ENCODE peak calls at places on chromosomes 4 and X, in ten cellular contexts. P, C, D, K, Z, U, O, X, A and E are unnamed samples.

GRCh38 chr4:168879178-168879577 is 130.9 kb downstream of the CBR4 start:
- DNase-seq in P (no peak), C (no peak), D (no peak), K (peak; percentile 35), Z (no peak), U (no peak), O (peak; percentile 46), X (no peak), A (no peak), E (no peak)

GRCh38 chrX:24054182-24055042 is at the start of gene EIF2S3:
- DNase-seq in P (peak; percentile 98), C (peak; percentile 97), D (peak; percentile 77), K (peak; percentile 91), Z (peak; percentile 96), U (peak; percentile 96), O (peak; percentile 95), X (peak; percentile 91), A (peak; percentile 81), E (peak; percentile 96)

GRCh38 chrX:120485562-120486520 is 16.7 kb upstream of the LAMP2 start:
- DNase-seq in P (peak; percentile 87), C (peak; percentile 85), D (peak; percentile 70), K (peak; percentile 36), Z (peak; percentile 72), U (peak; percentile 85), O (peak; percentile 92), X (peak; percentile 77), A (peak; percentile 48), E (peak; percentile 89)

GRCh38 chr4:26139310-26139924 is 181.4 kb upstream of the RBPJ start:
- DNase-seq in P (no peak), C (no peak), D (no peak), K (no peak), Z (no peak), U (no peak), O (no peak), X (no peak), A (no peak), E (no peak)

GRCh38 chrX:22559506-22559905 is 286.8 kb downstream of the CBLL2 start:
- DNase-seq in P (peak; percentile 5), C (no peak), D (no peak), K (no peak), Z (peak; percentile 47), U (no peak), O (no peak), X (no peak), A (no peak), E (no peak)

GRCh38 chrX:107596651-107597050 is 31.7 kb upstream of the PRPS1 start:
- DNase-seq in P (no peak), C (no peak), D (no peak), K (no peak), Z (no peak), U (no peak), O (no peak), X (no peak), A (no peak), E (no peak)

GRCh38 chr4:176680668-176681067 is 112.1 kb downstream of the VEGFC start:
- DNase-seq in P (no peak), C (no peak), D (no peak), K (no peak), Z (no peak), U (no peak), O (no peak), X (no peak), A (no peak), E (peak; percentile 6)

GRCh38 chr4:154973636-154974035 is 192.6 kb downstream of the RBM46 start:
- DNase-seq in P (peak; percentile 53), C (no peak), D (no peak), K (no peak), Z (no peak), U (no peak), O (no peak), X (no peak), A (no peak), E (no peak)

GRCh38 chrX:140151316-140151715 is 186.0 kb upstream of the CXorf66 start:
- DNase-seq in P (no peak), C (no peak), D (no peak), K (no peak), Z (no peak), U (no peak), O (no peak), X (no peak), A (no peak), E (no peak)

GRCh38 chr4:82517043-82517442 is 44.7 kb downstream of the TMEM150C start:
- DNase-seq in P (peak; percentile 35), C (peak; percentile 50), D (no peak), K (no peak), Z (peak; percentile 16), U (no peak), O (no peak), X (no peak), A (no peak), E (peak; percentile 35)

GRCh38 chrX:115021121-115021520 is 3.7 kb upstream of the IL13RA2 start:
- DNase-seq in P (no peak), C (peak; percentile 53), D (no peak), K (no peak), Z (no peak), U (no peak), O (no peak), X (no peak), A (no peak), E (no peak)

GRCh38 chr4:158998624-158999023 is 104.3 kb upstream of the RAPGEF2 start:
- DNase-seq in P (peak; percentile 28), C (no peak), D (no peak), K (no peak), Z (no peak), U (no peak), O (no peak), X (no peak), A (no peak), E (no peak)

DNA sequence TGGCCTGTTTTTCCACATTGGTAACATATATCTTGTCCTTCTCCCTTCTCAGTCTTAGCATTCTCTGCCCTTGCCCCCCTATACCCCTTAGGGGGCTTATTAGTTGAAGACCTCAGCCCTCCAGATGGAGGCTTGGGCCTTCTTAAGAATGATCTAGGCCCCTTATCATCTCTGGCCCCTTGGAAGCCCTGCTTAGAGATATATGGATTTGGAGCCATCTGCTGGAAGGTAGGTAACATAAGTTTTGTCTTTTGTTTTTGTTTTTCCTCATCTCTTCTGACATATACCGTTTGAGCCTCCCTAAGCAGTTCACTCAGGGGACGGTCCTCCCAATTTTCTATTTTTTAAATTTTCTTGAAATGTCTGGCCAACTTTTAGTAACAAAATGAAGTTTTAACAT is 48.3 kb upstream of the NAP1L2 start:
- DNase-seq in P (peak; percentile 18), C (no peak), D (peak; percentile 1), K (peak; percentile 4), Z (peak; percentile 0), U (no peak), O (peak; percentile 32), X (peak; percentile 0), A (no peak), E (peak; percentile 2)
- TF ChIP-seq CTCF in P (peak; percentile 27), C (no peak), D (peak; percentile 41), K (peak; percentile 30), Z (peak; percentile 13), U (peak; percentile 7), O (no peak), X (no peak), A (no peak), E (no peak)

GRCh38 chr4:14792702-14793227 is 209.5 kb upstream of the CPEB2 start:
- DNase-seq in P (peak; percentile 26), C (no peak), D (no peak), K (no peak), Z (no peak), U (no peak), O (no peak), X (no peak), A (no peak), E (peak; percentile 24)

GRCh38 chr4:14787221-14787620 is 215.1 kb upstream of the CPEB2 start:
- DNase-seq in P (no peak), C (no peak), D (no peak), K (no peak), Z (no peak), U (no peak), O (no peak), X (no peak), A (no peak), E (no peak)

GRCh38 chr4:14790487-14790886 is 211.8 kb upstream of the CPEB2 start:
- DNase-seq in P (no peak), C (no peak), D (no peak), K (no peak), Z (no peak), U (no peak), O (no peak), X (no peak), A (no peak), E (no peak)

GRCh38 chr4:14783011-14783877 is 219.0 kb upstream of the CPEB2 start:
- DNase-seq in P (peak; percentile 90), C (peak; percentile 11), D (no peak), K (peak; percentile 17), Z (peak; percentile 42), U (no peak), O (no peak), X (no peak), A (no peak), E (peak; percentile 1)

DNA sequence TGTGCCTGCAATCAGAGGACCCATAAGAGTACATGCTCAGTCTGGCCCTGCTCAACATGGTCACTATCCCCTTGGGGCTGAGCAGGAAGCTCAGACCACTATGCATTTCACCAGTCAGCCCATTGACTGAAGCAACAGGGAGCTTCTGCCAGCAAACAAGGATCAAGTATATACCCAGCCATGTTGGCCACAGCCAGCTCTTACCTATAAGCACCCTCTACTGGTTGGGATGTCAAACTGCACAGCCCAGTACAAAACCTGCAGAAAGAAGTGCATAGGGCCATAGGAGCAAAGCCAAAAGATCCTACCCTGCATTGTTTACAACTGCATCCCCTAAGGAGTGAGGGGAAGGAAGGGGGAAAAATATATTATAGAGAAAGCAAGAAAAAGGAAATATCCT is 214.4 kb upstream of the CPEB2 start:
- DNase-seq in P (peak; percentile 31), C (peak; percentile 42), D (no peak), K (no peak), Z (no peak), U (no peak), O (peak; percentile 50), X (peak; percentile 3), A (no peak), E (peak; percentile 51)
- TF ChIP-seq CTCF in P (peak; percentile 53), C (peak; percentile 56), D (no peak), K (peak; percentile 34), Z (peak; percentile 42), U (peak; percentile 21), O (peak; percentile 77), X (no peak), A (peak; percentile 38), E (peak; percentile 53)

GRCh38 chr4:56435001-56435747 is at the start of gene PPAT:
- DNase-seq in P (peak; percentile 95), C (peak; percentile 98), D (peak; percentile 79), K (peak; percentile 96), Z (peak; percentile 90), U (peak; percentile 99), O (peak; percentile 99), X (peak; percentile 98), A (peak; percentile 99), E (peak; percentile 98)
- TF ChIP-seq CTCF in P (no peak), C (peak; percentile 13), D (no peak), K (peak; percentile 1), Z (peak; percentile 31), U (no peak), O (peak; percentile 10), X (peak; percentile 14), A (no peak), E (no peak)

DNA sequence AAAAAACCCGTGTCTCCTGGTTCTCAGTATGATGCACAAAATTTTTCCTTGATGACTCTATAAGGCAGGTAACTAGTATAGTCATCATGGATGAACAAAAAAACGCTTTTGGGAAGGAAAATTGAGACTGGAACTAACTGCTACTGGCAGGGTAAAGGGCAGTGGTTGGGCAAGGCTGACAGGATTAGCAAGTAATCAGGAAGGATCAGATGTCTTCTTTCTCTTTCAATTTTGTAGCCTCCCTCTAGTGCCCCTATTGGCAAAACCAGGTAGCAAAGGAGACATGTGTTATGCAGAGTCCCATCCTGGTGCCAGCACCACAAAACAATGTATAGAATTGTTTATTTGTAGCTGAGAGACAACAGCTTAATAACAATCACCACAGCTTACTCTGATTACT is 12.8 kb upstream of the SLITRK4 start:
- DNase-seq in P (no peak), C (no peak), D (no peak), K (no peak), Z (no peak), U (no peak), O (peak; percentile 13), X (no peak), A (peak; percentile 12), E (no peak)
- TF ChIP-seq CTCF in P (no peak), C (peak; percentile 19), D (no peak), K (peak; percentile 20), Z (no peak), U (no peak), O (peak; percentile 29), X (no peak), A (no peak), E (no peak)